ENCODE peak calls at places on chromosomes 5 and 9, in eight cellular contexts. B is suprapubic skin, N is H1, O is HCT116, I is gastrocnemius medialis, M is heart left ventricle, Q is tibial nerve, K is transverse colon. R is an unnamed sample.

GRCh38 chr5:145484195-145484594 is 350.9 kb downstream of the PRELID2 start:
- DNase-seq in N (no peak), B (no peak), K (no peak), M (no peak), I (no peak), Q (no peak), O (peak; percentile 78), R (no peak)

GRCh38 chr5:86625148-86625547 is 7.4 kb downstream of the COX7C start:
- DNase-seq in K (no peak), M (no peak), B (no peak), Q (no peak), I (no peak), O (no peak), N (no peak), R (no peak)

GRCh38 chr5:179343902-179344300 is 1.4 kb downstream of the ADAMTS2 start:
- DNase-seq in O (no peak), N (peak; percentile 95), B (no peak), I (no peak), M (no peak), K (peak; percentile 21), Q (no peak), R (no peak)

GRCh38 chr9:114226289-114227055 is 71.1 kb downstream of the COL27A1 start:
- DNase-seq in O (no peak), N (no peak), B (no peak), K (no peak), Q (no peak), I (no peak), M (no peak), R (no peak)

GRCh38 chr5:56913766-56914165 is 4.4 kb downstream of the SETD9 start:
- DNase-seq in K (no peak), I (no peak), B (no peak), M (no peak), Q (no peak), O (no peak), N (no peak), R (no peak)

GRCh38 chr9:7273575-7273974 is 515.8 kb downstream of the KDM4C start:
- DNase-seq in K (no peak), B (no peak), I (no peak), Q (no peak), M (no peak), N (no peak), O (no peak), R (no peak)

GRCh38 chr9:36793277-36793676 is 220.6 kb downstream of the MELK start:
- DNase-seq in I (no peak), K (no peak), B (no peak), M (no peak), N (peak; percentile 79), O (peak; percentile 32), Q (no peak), R (no peak)

GRCh38 chr9:137724114-137724445 is 105.3 kb downstream of the EHMT1 start:
- DNase-seq in O (no peak), I (no peak), K (no peak), B (no peak), Q (no peak), M (no peak), N (no peak), R (no peak)

GRCh38 chr5:104370523-104370922 is 807.9 kb upstream of the NUDT12 start:
- DNase-seq in Q (no peak), N (no peak), I (no peak), K (no peak), B (no peak), O (no peak), M (no peak), R (no peak)

GRCh38 chr5:168808217-168808616 is 229.0 kb upstream of the PANK3 start:
- DNase-seq in N (no peak), O (no peak), I (no peak), Q (no peak), M (no peak), B (no peak), K (no peak), R (no peak)

GRCh38 chr9:88998911-88999310 is 7.6 kb downstream of the S1PR3 start:
- DNase-seq in O (no peak), K (no peak), Q (no peak), N (peak; percentile 31), M (peak; percentile 81), B (no peak), I (peak; percentile 30), R (peak; percentile 58)

GRCh38 chr5:167766957-167767356 is 524.5 kb upstream of the WWC1 start:
- DNase-seq in B (no peak), Q (no peak), N (no peak), M (no peak), K (no peak), O (no peak), I (no peak), R (no peak)

GRCh38 chr5:82356808-82357671 is 78.9 kb upstream of the RPS23 start:
- DNase-seq in K (peak; percentile 64), N (no peak), B (peak; percentile 90), M (peak; percentile 77), I (peak; percentile 74), Q (peak; percentile 76), O (peak; percentile 98), R (peak; percentile 39)

GRCh38 chr9:69246629-69247028 is 72.6 kb downstream of the TJP2 start:
- DNase-seq in O (no peak), M (no peak), Q (no peak), I (no peak), K (no peak), B (no peak), N (no peak), R (no peak)

GRCh38 chr9:111253742-111254437 is 76.1 kb downstream of the OR2K2 start:
- DNase-seq in M (no peak), B (no peak), I (peak; percentile 22), Q (no peak), K (no peak), O (no peak), N (no peak), R (no peak)

GRCh38 chr9:120924698-120925534 is 1.7 kb downstream of the TRAF1 start:
- DNase-seq in N (no peak), M (no peak), I (no peak), O (no peak), Q (no peak), K (no peak), B (no peak), R (no peak)

GRCh38 chr9:136690104-136690840 is 3.0 kb upstream of the AGPAT2 start:
- DNase-seq in K (no peak), Q (no peak), I (peak; percentile 96), B (no peak), N (peak; percentile 42), O (no peak), M (peak; percentile 83), R (no peak)

GRCh38 chr5:1494780-1495524 is 28.8 kb downstream of the LPCAT1 start:
- DNase-seq in Q (no peak), M (peak; percentile 79), B (no peak), K (peak; percentile 65), I (no peak), N (no peak), O (no peak), R (peak; percentile 46)
- TF ChIP-seq POLR2A in Q (no peak), M (no peak), B (no peak), K (no peak), I (no peak), N (no peak), O (no peak), R (no peak)

GRCh38 chr5:133896446-133896845 is 72.0 kb downstream of the C5orf15 start:
- DNase-seq in Q (no peak), O (no peak), M (no peak), B (no peak), I (no peak), K (no peak), N (no peak), R (no peak)
- H3K27ac ChIP-seq in Q (no peak overlapping the region), O (no peak overlapping the region), M (no peak overlapping the region), B (no peak overlapping the region), I (no peak overlapping the region), K (no peak overlapping the region), N (no peak overlapping the region), R (no peak overlapping the region)

DNA sequence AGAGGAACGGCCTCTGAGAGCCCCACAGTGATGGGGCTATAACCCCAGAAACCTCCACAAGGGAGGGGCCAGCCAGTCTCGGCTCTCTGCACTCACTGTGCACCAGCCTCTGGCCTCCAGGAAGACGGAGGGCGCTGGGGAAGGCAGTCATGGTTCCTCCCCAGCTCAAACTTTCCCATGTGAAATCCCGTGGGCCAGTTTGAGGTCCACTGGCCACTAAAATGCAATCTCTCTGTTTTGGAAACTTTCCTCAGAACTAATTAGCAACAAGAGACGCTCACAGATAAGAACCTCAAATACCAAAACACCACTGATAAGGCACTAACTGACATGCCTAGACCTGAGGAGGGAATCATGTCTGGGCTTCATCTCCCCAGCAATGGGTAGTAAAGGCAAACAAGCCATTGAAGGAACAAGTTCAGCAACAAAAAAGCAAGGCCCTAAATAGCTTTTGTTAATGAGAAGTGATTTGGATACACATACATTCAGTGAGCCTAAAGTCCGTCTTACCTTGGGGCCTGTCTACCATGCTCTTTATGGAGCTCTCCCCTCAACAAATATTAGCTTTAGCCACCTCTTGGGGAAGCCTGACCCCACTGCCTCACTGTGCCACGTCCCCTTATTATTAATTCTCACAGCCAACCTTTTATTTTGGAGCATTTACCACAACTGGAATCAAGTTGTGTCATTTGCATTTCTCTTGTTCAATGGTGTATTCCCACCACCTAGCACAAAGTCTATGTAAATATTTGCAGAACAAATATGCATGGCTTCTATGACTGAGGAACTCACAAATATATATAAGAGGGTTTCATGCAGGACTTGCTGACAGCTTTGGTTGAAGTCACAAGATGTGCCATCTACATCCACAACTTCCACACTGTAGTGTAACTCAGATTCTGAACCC is 56.1 kb upstream of the GLRX start:
- DNase-seq in N (no peak), M (no peak), B (no peak), Q (no peak), K (no peak), I (peak; percentile 10), O (no peak), R (no peak)
- TF ChIP-seq POLR2A in N (no peak), M (no peak), B (no peak), Q (no peak), K (no peak), I (no peak), O (no peak), R (no peak)

GRCh38 chr9:135101068-135101410 is 13.6 kb downstream of the OLFM1 start:
- DNase-seq in Q (no peak), O (no peak), K (no peak), N (no peak), B (no peak), M (peak; percentile 27), I (no peak), R (no peak)
- H3K27ac ChIP-seq in Q (no peak overlapping the region), O (no peak overlapping the region), K (no peak overlapping the region), N (no peak overlapping the region), B (no peak overlapping the region), M (no peak overlapping the region), I (no peak overlapping the region), R (no peak overlapping the region)

R was measured in stomach.